ENCODE peak calls at places on chromosomes 12 and 14, in six cellular contexts. T is EH, R is cardiac muscle cell, V is activated T-cell treated with anti-CD3 and anti-CD28 coated beads for 1 hour, P is GM04504, K is PC-3. M is an unnamed sample.

GRCh38 chr12:123808167-123808566 is 46.1 kb downstream of the DNAH10 start:
- DNase-seq in T (peak; percentile 33), R (peak; percentile 22), V (no peak), P (peak; percentile 9), K (peak; percentile 37), M (no peak)

GRCh38 chr14:99737451-99737951 is 53.4 kb downstream of the CYP46A1 start:
- DNase-seq in T (peak; percentile 35), R (no peak), V (no peak), P (no peak), K (peak; percentile 69), M (no peak)

GRCh38 chr14:89630096-89630829 is 213.2 kb upstream of the FOXN3 start:
- DNase-seq in T (peak; percentile 70), R (no peak), V (no peak), P (no peak), K (no peak), M (no peak)

GRCh38 chr14:27727371-27727770 is 1039.2 kb upstream of the FOXG1 start:
- DNase-seq in T (no peak), R (no peak), V (no peak), P (no peak), K (no peak), M (no peak)

GRCh38 chr12:81128930-81129554 is 51.2 kb downstream of the ACSS3 start:
- DNase-seq in T (peak; percentile 55), R (peak; percentile 61), V (no peak), P (peak; percentile 14), K (peak; percentile 60), M (peak; percentile 53)

GRCh38 chr14:99029916-99030305 is 242.1 kb downstream of the BCL11B start:
- DNase-seq in T (no peak), R (no peak), V (no peak), P (no peak), K (no peak), M (no peak)

GRCh38 chr12:14961466-14962155 is at the start of gene ARHGDIB:
- DNase-seq in T (peak; percentile 71), R (peak; percentile 72), V (peak; percentile 59), P (no peak), K (no peak), M (no peak)

GRCh38 chr12:25792031-25792430 is 166.5 kb upstream of the RASSF8 start:
- DNase-seq in T (peak; percentile 49), R (no peak), V (no peak), P (no peak), K (peak; percentile 71), M (no peak)

GRCh38 chr12:116267948-116268347 is 9.5 kb downstream of the MED13L start:
- DNase-seq in T (no peak), R (no peak), V (no peak), P (no peak), K (no peak), M (no peak)

GRCh38 chr14:88618476-88618875 is 55.6 kb downstream of the ZC3H14 start:
- DNase-seq in T (no peak), R (no peak), V (no peak), P (no peak), K (no peak), M (no peak)

GRCh38 chr12:29807125-29807524 is 23.4 kb upstream of the TMTC1 start:
- DNase-seq in T (no peak), R (no peak), V (no peak), P (no peak), K (peak; percentile 84), M (no peak)

GRCh38 chr14:105161314-105161713 is 7.3 kb downstream of the JAG2 start:
- DNase-seq in T (no peak), R (no peak), V (no peak), P (no peak), K (no peak), M (peak; percentile 94)

GRCh38 chr12:95996034-95996658 is at the start of gene HAL:
- DNase-seq in T (no peak), R (peak; percentile 54), V (no peak), P (no peak), K (no peak), M (no peak)

GRCh38 chr14:63727231-63727735 is 582 bp downstream of the SGPP1 start:
- DNase-seq in T (peak; percentile 53), R (peak; percentile 67), V (peak; percentile 2), P (peak; percentile 15), K (peak; percentile 15), M (no peak)

GRCh38 chr14:29092121-29092520 is 325.5 kb downstream of the FOXG1 start:
- DNase-seq in T (no peak), R (no peak), V (no peak), P (no peak), K (no peak), M (no peak)

GRCh38 chr14:38039526-38039925 is 168.2 kb upstream of the SSTR1 start:
- DNase-seq in T (peak; percentile 70), R (peak; percentile 3), V (no peak), P (peak; percentile 62), K (peak; percentile 3), M (no peak)

GRCh38 chr14:59086241-59086899 is 102.1 kb upstream of the DAAM1 start:
- DNase-seq in T (peak; percentile 84), R (peak; percentile 46), V (no peak), P (no peak), K (no peak), M (no peak)

GRCh38 chr14:104881369-104881979 is 16.4 kb downstream of the CEP170B start:
- DNase-seq in T (no peak), R (no peak), V (no peak), P (no peak), K (no peak), M (peak; percentile 93)

M was measured in NCI-H2107.